ENCODE peak calls at places on chromosomes 2 and 18, in six cellular contexts. F is left ventricle myocardium inferior, T is mesendoderm, J is adipocyte, R is cardiac fibroblast, M is right lobe of liver. B is an unnamed sample.

GRCh38 chr2:160201849-160202539 is 1.9 kb upstream of the ITGB6 start:
- DNase-seq in J (no peak), M (no peak), F (no peak), R (no peak), T (no peak), B (no peak)

GRCh38 chr2:166230024-166230723 is 102.4 kb upstream of the SCN1A start:
- DNase-seq in M (peak; percentile 68), F (no peak), R (peak; percentile 72), T (no peak), J (peak; percentile 46), B (peak; percentile 59)

GRCh38 chr18:2988041-2988794 is 24.7 kb downstream of the LPIN2 start:
- DNase-seq in T (no peak), M (no peak), R (peak; percentile 75), F (no peak), J (peak; percentile 91), B (peak; percentile 67)

GRCh38 chr18:78721281-78721949 is 258.2 kb upstream of the SALL3 start:
- DNase-seq in R (no peak), F (no peak), T (peak; percentile 57), J (no peak), M (peak; percentile 24), B (no peak)

GRCh38 chr2:19879115-19879514 is 22.7 kb downstream of the TTC32 start:
- DNase-seq in T (no peak), F (no peak), M (no peak), J (no peak), R (no peak), B (no peak)

GRCh38 chr2:196566969-196567666 is 72.4 kb upstream of the CCDC150 start:
- DNase-seq in R (no peak), M (no peak), F (no peak), T (no peak), J (peak; percentile 17), B (peak; percentile 16)

GRCh38 chr2:171490577-171490976 is 31.7 kb upstream of the CYBRD1 start:
- DNase-seq in M (peak; percentile 62), T (peak; percentile 33), R (no peak), F (no peak), J (no peak), B (no peak)

GRCh38 chr18:41134426-41134825 is 820.6 kb upstream of the PIK3C3 start:
- DNase-seq in M (no peak), T (peak; percentile 32), J (no peak), R (no peak), F (no peak), B (peak; percentile 23)

GRCh38 chr2:96164459-96165184 is 19.4 kb upstream of the DUSP2 start:
- DNase-seq in T (peak; percentile 75), M (no peak), J (no peak), F (no peak), R (no peak), B (no peak)

GRCh38 chr2:234741976-234742375 is 209.8 kb upstream of the SH3BP4 start:
- DNase-seq in F (no peak), J (no peak), T (no peak), R (no peak), M (no peak), B (no peak)

GRCh38 chr2:26843041-26843440 is 4.9 kb upstream of the DPYSL5 start:
- DNase-seq in J (no peak), F (no peak), R (no peak), M (no peak), T (no peak), B (no peak)

GRCh38 chr2:55843096-55843991 is 80.2 kb downstream of the EFEMP1 start:
- DNase-seq in T (no peak), F (no peak), R (peak; percentile 84), J (peak; percentile 78), M (no peak), B (peak; percentile 91)

GRCh38 chr2:181120625-181121024 is 140.2 kb downstream of the UBE2E3 start:
- DNase-seq in J (no peak), F (no peak), M (no peak), T (no peak), R (no peak), B (peak; percentile 10)

GRCh38 chr2:129812071-129812470 is 167.4 kb upstream of the RAB6C start:
- DNase-seq in J (no peak), R (no peak), M (no peak), T (no peak), F (peak; percentile 33), B (no peak)

GRCh38 chr2:222281495-222281894 is 17.3 kb downstream of the PAX3 start:
- DNase-seq in T (no peak), J (peak; percentile 48), R (no peak), F (no peak), M (no peak), B (peak; percentile 52)

GRCh38 chr2:100643459-100643858 is 80.7 kb downstream of the PDCL3 start:
- DNase-seq in F (no peak), R (no peak), M (no peak), J (no peak), T (no peak), B (no peak)

GRCh38 chr2:30931841-30932407 is 124.7 kb upstream of the CAPN13 start:
- DNase-seq in M (no peak), T (no peak), R (no peak), F (no peak), J (no peak), B (no peak)

GRCh38 chr2:30927561-30928075 is 120.4 kb upstream of the CAPN13 start:
- DNase-seq in T (no peak), J (no peak), F (no peak), R (no peak), M (no peak), B (no peak)

GRCh38 chr2:30932850-30933249 is 125.6 kb upstream of the CAPN13 start:
- DNase-seq in F (no peak), T (no peak), J (no peak), M (no peak), R (no peak), B (no peak)

GRCh38 chr2:30934071-30934470 is 126.8 kb upstream of the CAPN13 start:
- DNase-seq in T (no peak), J (no peak), M (no peak), R (no peak), F (no peak), B (no peak)

GRCh38 chr2:30930716-30931115 is 123.5 kb upstream of the CAPN13 start:
- DNase-seq in M (no peak), T (no peak), R (no peak), J (no peak), F (no peak), B (no peak)
- H3K4me3 ChIP-seq in M (no peak overlapping the region), T (no peak overlapping the region), R (no peak overlapping the region), J (no peak overlapping the region), F (no peak overlapping the region), B (no peak overlapping the region)

DNA sequence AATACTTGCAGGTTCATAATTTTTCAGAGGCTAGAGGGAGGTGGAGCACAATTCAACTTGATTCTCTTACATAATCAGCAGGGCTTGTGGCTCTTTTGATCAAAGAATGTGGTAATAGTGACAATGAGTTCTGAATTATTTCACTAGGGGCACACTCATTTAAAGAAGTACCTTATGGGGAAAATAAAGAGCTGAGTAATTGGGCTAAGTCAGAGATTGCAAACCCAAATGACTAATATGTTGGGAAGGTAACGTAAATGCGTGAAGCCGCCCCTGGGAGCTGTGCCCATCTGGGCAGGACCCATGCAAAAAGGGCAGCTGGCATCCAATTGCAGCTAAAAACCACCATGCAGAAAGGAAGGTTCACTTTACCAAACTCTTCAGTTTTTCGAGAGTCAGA is 35.3 kb downstream of the NCKAP5 start:
- DNase-seq in J (peak; percentile 11), R (peak; percentile 11), M (no peak), T (no peak), F (no peak), B (peak; percentile 55)
- H3K4me3 ChIP-seq in J (no peak overlapping the region), R (no peak overlapping the region), M (no peak overlapping the region), T (no peak overlapping the region), F (no peak overlapping the region), B (no peak overlapping the region)

GRCh38 chr2:104844813-104845551 is 8.9 kb upstream of the POU3F3 start:
- DNase-seq in M (no peak), T (peak; percentile 69), R (no peak), J (no peak), F (no peak), B (peak; percentile 30)
- H3K4me3 ChIP-seq in M (no peak overlapping the region), T (peak overlapping the region; percentile 28), R (no peak overlapping the region), J (no peak overlapping the region), F (peak overlapping the region; percentile 45), B (peak overlapping the region; percentile 47)

GRCh38 chr2:199310654-199311275 is 147.0 kb downstream of the SATB2 start:
- DNase-seq in T (no peak), R (no peak), F (no peak), J (no peak), M (no peak), B (no peak)
- H3K4me3 ChIP-seq in T (no peak overlapping the region), R (no peak overlapping the region), F (no peak overlapping the region), J (no peak overlapping the region), M (no peak overlapping the region), B (no peak overlapping the region)

DNA sequence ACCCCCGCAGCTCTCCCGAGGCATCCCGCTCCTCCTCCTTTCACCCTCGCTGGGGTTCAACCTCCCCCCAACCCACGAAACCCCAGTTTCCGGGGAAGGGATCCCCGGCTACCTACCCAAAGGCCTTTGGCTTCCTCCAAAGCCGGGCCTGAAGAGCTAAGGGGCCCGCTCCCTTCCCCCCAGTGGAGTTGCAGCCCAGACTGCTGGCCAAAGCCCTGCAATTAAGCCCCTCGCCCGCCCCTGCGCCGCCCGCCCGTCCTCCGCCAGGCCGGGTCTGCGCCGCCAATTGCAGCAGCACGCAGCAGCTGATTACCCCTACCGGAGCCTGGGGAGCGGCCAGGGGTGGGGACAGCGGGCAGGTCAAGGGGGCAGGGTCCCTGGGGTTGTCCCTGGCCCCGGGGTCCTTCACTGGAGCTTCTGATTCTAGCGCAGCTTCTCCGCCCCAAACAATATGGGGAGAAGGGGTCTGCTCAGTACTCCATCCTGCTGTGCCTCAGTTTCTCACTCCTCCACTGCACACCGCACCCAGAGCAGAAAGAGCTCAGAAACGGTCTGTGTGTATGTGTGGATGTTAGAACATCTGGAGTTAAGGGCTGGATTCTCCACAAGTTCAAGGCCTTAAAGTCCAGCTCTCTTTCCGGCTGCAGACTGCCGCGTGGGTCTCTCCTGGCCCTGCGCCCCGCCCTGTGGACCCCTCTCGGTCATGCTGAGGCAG is 16.9 kb downstream of the WNT10A start:
- DNase-seq in M (no peak), T (no peak), R (no peak), F (no peak), J (no peak), B (no peak)
- H3K4me3 ChIP-seq in M (no peak overlapping the region), T (no peak overlapping the region), R (no peak overlapping the region), F (peak overlapping the region; percentile 46), J (no peak overlapping the region), B (no peak overlapping the region)

B was measured in astrocyte of the spinal cord.